ENCODE peak calls at places on chromosome 13, in nine cellular contexts. L is uterus, W is bronchial epithelial cell, R is tibial artery, I is psoas muscle, N is thyroid gland, S is gastrocnemius medialis, Z is AG04450, J is heart right ventricle. M is an unnamed sample. For H3K27me3, the result is how much of the 10 kb centered on the place peaks cover.

GRCh38 chr13:83125791-83126190 is 756.5 kb downstream of the SLITRK1 start:
- DNase-seq in L (no peak), W (no peak), R (no peak), I (no peak), N (no peak), S (no peak), Z (no peak), J (no peak), M (no peak)

GRCh38 chr13:50393641-50394040 is 378.4 kb downstream of the KCNRG start:
- DNase-seq in L (no peak), W (peak), R (no peak), I (no peak), N (no peak), S (peak), Z (no peak), J (no peak), M (no peak)

GRCh38 chr13:41648314-41648935 is 191.1 kb downstream of the RGCC start:
- DNase-seq in L (no peak), W (peak), R (no peak), I (no peak), N (no peak), S (no peak), Z (peak), J (no peak), M (no peak)

GRCh38 chr13:79973533-79973963 is 367.4 kb downstream of the SPRY2 start:
- DNase-seq in L (no peak), W (no peak), R (no peak), I (no peak), N (peak), S (no peak), Z (no peak), J (peak), M (peak)

GRCh38 chr13:33752631-33753030 is 65.3 kb upstream of the RFC3 start:
- DNase-seq in L (no peak), W (no peak), R (no peak), I (no peak), N (no peak), S (no peak), Z (no peak), J (no peak), M (no peak)

GRCh38 chr13:42181381-42181953 is 90.5 kb upstream of the AKAP11 start:
- DNase-seq in L (no peak), W (no peak), R (no peak), I (no peak), N (no peak), S (no peak), Z (no peak), J (no peak), M (no peak)

GRCh38 chr13:27276188-27276587 is 5.6 kb downstream of the RASL11A start:
- DNase-seq in L (no peak), W (no peak), R (no peak), I (no peak), N (no peak), S (no peak), Z (no peak), J (no peak), M (no peak)

GRCh38 chr13:35484384-35484783 is 7.9 kb upstream of the MAB21L1 start:
- DNase-seq in L (no peak), W (no peak), R (no peak), I (peak), N (no peak), S (no peak), Z (no peak), J (no peak), M (no peak)

GRCh38 chr13:111312944-111313590 is 7.4 kb upstream of the TEX29 start:
- DNase-seq in L (no peak), W (no peak), R (no peak), I (no peak), N (no peak), S (no peak), Z (no peak), J (no peak), M (no peak)

GRCh38 chr13:58302349-58302748 is 670.8 kb downstream of the PCDH17 start:
- DNase-seq in L (no peak), W (no peak), R (no peak), I (no peak), N (no peak), S (no peak), Z (no peak), J (no peak), M (no peak)

GRCh38 chr13:58298556-58299135 is 667.1 kb downstream of the PCDH17 start:
- DNase-seq in L (no peak), W (no peak), R (no peak), I (no peak), N (no peak), S (no peak), Z (no peak), J (no peak), M (no peak)

GRCh38 chr13:58300974-58301681 is 669.6 kb downstream of the PCDH17 start:
- DNase-seq in L (no peak), W (no peak), R (no peak), I (no peak), N (no peak), S (no peak), Z (no peak), J (no peak), M (no peak)

GRCh38 chr13:58300224-58300623 is 668.7 kb downstream of the PCDH17 start:
- DNase-seq in L (no peak), W (no peak), R (no peak), I (no peak), N (no peak), S (no peak), Z (no peak), J (no peak), M (no peak)
- H3K4me3 ChIP-seq in L (no peak), W (no peak), R (no peak), I (no peak), N (no peak), S (no peak), Z (no peak), J (no peak), M (no peak)

GRCh38 chr13:21176195-21176981 is at the start of the genes MRPL57 and SKA3:
- DNase-seq in L (peak), W (peak), R (peak), I (peak), N (peak), S (peak), Z (peak), J (peak), M (peak)
- TF ChIP-seq CTCF in L (peak), W (no peak), R (peak), I (no peak), N (no peak), S (peak), Z (no peak), J (peak), M (peak)

DNA sequence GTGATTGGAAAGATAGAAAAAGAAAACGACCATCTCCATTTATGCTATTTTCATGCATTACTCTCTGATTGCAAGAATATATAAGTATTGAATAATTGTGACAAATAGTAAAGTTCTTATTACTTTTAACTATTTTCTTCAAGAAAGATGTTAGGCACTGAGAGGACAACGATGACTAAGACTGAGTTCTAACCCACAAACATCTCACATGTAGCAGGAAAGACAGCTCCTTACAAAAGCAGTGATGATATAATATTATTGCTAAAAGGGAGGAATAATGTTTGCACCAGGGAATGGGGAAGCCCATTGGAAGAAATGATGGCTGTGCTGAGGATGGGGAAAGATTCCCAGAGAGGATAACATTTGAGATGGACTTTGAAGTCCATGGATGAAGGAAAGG is 22.6 kb downstream of the RXFP2 start:
- DNase-seq in L (no peak), W (no peak), R (no peak), I (no peak), N (no peak), S (no peak), Z (no peak), J (no peak), M (no peak)
- H3K27me3 ChIP-seq in L (under half), W (under half), R (under half), I (under half), N (under half), S (under half), Z (under half), J (under half), M (under half)

GRCh38 chr13:46295531-46296464 is 84.1 kb downstream of the LRRC63 start:
- DNase-seq in L (no peak), W (peak), R (no peak), I (no peak), N (peak), S (peak), Z (peak), J (no peak), M (peak)
- H3K4me3 ChIP-seq in L (no peak), W (no peak), R (no peak), I (no peak), N (no peak), S (no peak), Z (no peak), J (no peak), M (no peak)